ENCODE peak calls at places on chromosomes 12 and 14, in eight cellular contexts. P, C, S, J, O, M, D and L are unnamed samples.

GRCh38 chr12:32828120-32828519 is 68.5 kb downstream of the PKP2 start:
- DNase-seq in P (no peak), C (no peak), S (peak), J (no peak), O (no peak), M (no peak), D (no peak), L (no peak)

GRCh38 chr14:34331728-34332623 is 130.1 kb downstream of the SPTSSA start:
- DNase-seq in P (peak), C (peak), S (peak), J (peak), O (peak), M (peak), D (peak), L (peak)

GRCh38 chr14:22650960-22651521 is 6.9 kb upstream of the OR6J1 start:
- DNase-seq in P (no peak), C (no peak), S (peak), J (peak), O (no peak), M (no peak), D (no peak), L (no peak)

GRCh38 chr12:77167801-77168200 is 102.4 kb upstream of the E2F7 start:
- DNase-seq in P (no peak), C (no peak), S (peak), J (no peak), O (no peak), M (no peak), D (no peak), L (no peak)

GRCh38 chr14:89197623-89198022 is 219.4 kb downstream of the FOXN3 start:
- DNase-seq in P (no peak), C (no peak), S (no peak), J (no peak), O (no peak), M (no peak), D (no peak), L (no peak)

GRCh38 chr12:26831959-26832816 is 806 bp downstream of the ITPR2 start:
- DNase-seq in P (peak), C (peak), S (peak), J (peak), O (peak), M (peak), D (peak), L (peak)

GRCh38 chr12:53160673-53161072 is 19.8 kb upstream of the ZNF740 start:
- DNase-seq in P (no peak), C (peak), S (no peak), J (no peak), O (no peak), M (no peak), D (no peak), L (no peak)

GRCh38 chr12:15530361-15530760 is 208.1 kb downstream of the PTPRO start:
- DNase-seq in P (no peak), C (no peak), S (no peak), J (no peak), O (no peak), M (no peak), D (no peak), L (no peak)

GRCh38 chr14:59028476-59029202 is 159.8 kb upstream of the DAAM1 start:
- DNase-seq in P (peak), C (peak), S (peak), J (peak), O (peak), M (peak), D (no peak), L (peak)

GRCh38 chr12:110932048-110932447 is 11.7 kb upstream of the MYL2 start:
- DNase-seq in P (no peak), C (peak), S (no peak), J (peak), O (no peak), M (no peak), D (no peak), L (no peak)

GRCh38 chr12:131980263-131980662 is 30.5 kb downstream of the EP400 start:
- DNase-seq in P (no peak), C (no peak), S (no peak), J (peak), O (no peak), M (no peak), D (no peak), L (no peak)

GRCh38 chr12:109893250-109893995 is 6.7 kb upstream of the TCHP start:
- DNase-seq in P (peak), C (no peak), S (no peak), J (no peak), O (no peak), M (no peak), D (no peak), L (no peak)

GRCh38 chr14:22900088-22900799 is 17.2 kb downstream of the REM2 start:
- DNase-seq in P (no peak), C (peak), S (peak), J (peak), O (peak), M (peak), D (peak), L (no peak)

GRCh38 chr12:107032266-107032665 is 45.3 kb upstream of the MTERF2 start:
- DNase-seq in P (no peak), C (no peak), S (no peak), J (no peak), O (no peak), M (no peak), D (no peak), L (no peak)

GRCh38 chr14:36214476-36215216 is 38.1 kb upstream of the PTCSC3 start:
- DNase-seq in P (no peak), C (no peak), S (peak), J (no peak), O (no peak), M (no peak), D (no peak), L (no peak)

GRCh38 chr12:32399045-32399372 is 349 bp upstream of the FGD4 start:
- DNase-seq in P (no peak), C (no peak), S (no peak), J (no peak), O (no peak), M (no peak), D (no peak), L (no peak)

GRCh38 chr12:6266431-6267006 is 44.0 kb upstream of the PLEKHG6 start:
- DNase-seq in P (peak), C (no peak), S (no peak), J (no peak), O (no peak), M (no peak), D (no peak), L (peak)

GRCh38 chr12:7787574-7788315 is 1.5 kb upstream of the NANOG start:
- DNase-seq in P (no peak), C (peak), S (no peak), J (no peak), O (no peak), M (no peak), D (no peak), L (no peak)

GRCh38 chr12:14327717-14328116 is 37.8 kb upstream of the ATF7IP start:
- DNase-seq in P (no peak), C (no peak), S (peak), J (no peak), O (no peak), M (no peak), D (no peak), L (no peak)

GRCh38 chr14:102451064-102451352 is 58.6 kb downstream of the ANKRD9 start:
- DNase-seq in P (no peak), C (no peak), S (no peak), J (no peak), O (no peak), M (no peak), D (no peak), L (no peak)

GRCh38 chr14:106681161-106681955 is 1155.0 kb downstream of the TMEM121 start:
- DNase-seq in P (no peak), C (no peak), S (no peak), J (no peak), O (no peak), M (no peak), D (no peak), L (no peak)

GRCh38 chr12:74906224-74906623 is 303.4 kb downstream of the KCNC2 start:
- DNase-seq in P (no peak), C (peak), S (no peak), J (peak), O (no peak), M (no peak), D (no peak), L (no peak)

GRCh38 chr12:10147714-10148403 is 17.9 kb upstream of the CLEC7A start:
- DNase-seq in P (no peak), C (no peak), S (no peak), J (no peak), O (no peak), M (no peak), D (no peak), L (no peak)

GRCh38 chr12:78002878-78003277 is 172.2 kb downstream of the NAV3 start:
- DNase-seq in P (no peak), C (no peak), S (no peak), J (peak), O (no peak), M (no peak), D (no peak), L (no peak)

GRCh38 chr12:57744194-57744776 is 554 bp upstream of the TSPAN31 start:
- DNase-seq in P (peak), C (no peak), S (no peak), J (peak), O (peak), M (no peak), D (peak), L (peak)
- H3K4me3 ChIP-seq in P (peak), C (peak), S (peak), J (peak), O (peak), M (peak), D (peak), L (peak)

GRCh38 chr12:45763381-45763780 is 33.9 kb downstream of the ARID2 start:
- DNase-seq in P (no peak), C (no peak), S (no peak), J (no peak), O (no peak), M (no peak), D (no peak), L (no peak)
- H3K27ac ChIP-seq in P (no peak), C (no peak), S (no peak), J (no peak), O (no peak), M (no peak), D (no peak), L (no peak)

DNA sequence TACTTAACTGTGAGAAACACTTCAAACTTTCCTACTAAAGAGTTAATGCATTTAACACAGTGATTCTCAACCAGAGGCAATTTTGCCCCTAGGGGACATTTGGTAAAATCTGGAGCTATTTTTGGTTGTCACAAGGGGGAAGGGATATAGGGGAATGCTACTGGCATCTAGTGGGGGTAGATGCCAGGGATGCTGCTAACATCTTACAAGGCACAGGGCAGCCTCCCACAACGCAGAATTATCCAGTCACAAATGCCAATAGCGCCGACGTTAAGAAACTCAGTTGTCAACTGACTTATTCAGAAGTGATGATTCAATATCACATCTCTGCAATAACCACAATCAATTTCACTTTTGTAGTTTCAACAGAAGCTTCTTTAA is 2.0 kb downstream of the EEA1 start:
- DNase-seq in P (no peak), C (peak), S (peak), J (peak), O (no peak), M (peak), D (no peak), L (no peak)
- TF ChIP-seq CTCF in P (no peak), C (peak), S (peak), J (peak), O (peak), M (no peak), D (no peak), L (no peak)

GRCh38 chr14:88005978-88006851 is 1.3 kb downstream of the GPR65 start:
- DNase-seq in P (no peak), C (no peak), S (peak), J (no peak), O (no peak), M (no peak), D (peak), L (peak)
- H3K4me3 ChIP-seq in P (peak), C (no peak), S (no peak), J (no peak), O (no peak), M (no peak), D (peak), L (peak)

GRCh38 chr12:124743479-124744272 is 120.0 kb downstream of the SCARB1 start:
- DNase-seq in P (no peak), C (no peak), S (no peak), J (no peak), O (no peak), M (no peak), D (no peak), L (no peak)
- H3K27ac ChIP-seq in P (no peak), C (no peak), S (no peak), J (peak), O (peak), M (peak), D (peak), L (peak)

GRCh38 chr12:118358008-118358359 is 14.7 kb downstream of the TAOK3 start:
- DNase-seq in P (no peak), C (no peak), S (no peak), J (no peak), O (no peak), M (no peak), D (no peak), L (no peak)
- TF ChIP-seq CTCF in P (no peak), C (no peak), S (no peak), J (no peak), O (no peak), M (no peak), D (no peak), L (no peak)

DNA sequence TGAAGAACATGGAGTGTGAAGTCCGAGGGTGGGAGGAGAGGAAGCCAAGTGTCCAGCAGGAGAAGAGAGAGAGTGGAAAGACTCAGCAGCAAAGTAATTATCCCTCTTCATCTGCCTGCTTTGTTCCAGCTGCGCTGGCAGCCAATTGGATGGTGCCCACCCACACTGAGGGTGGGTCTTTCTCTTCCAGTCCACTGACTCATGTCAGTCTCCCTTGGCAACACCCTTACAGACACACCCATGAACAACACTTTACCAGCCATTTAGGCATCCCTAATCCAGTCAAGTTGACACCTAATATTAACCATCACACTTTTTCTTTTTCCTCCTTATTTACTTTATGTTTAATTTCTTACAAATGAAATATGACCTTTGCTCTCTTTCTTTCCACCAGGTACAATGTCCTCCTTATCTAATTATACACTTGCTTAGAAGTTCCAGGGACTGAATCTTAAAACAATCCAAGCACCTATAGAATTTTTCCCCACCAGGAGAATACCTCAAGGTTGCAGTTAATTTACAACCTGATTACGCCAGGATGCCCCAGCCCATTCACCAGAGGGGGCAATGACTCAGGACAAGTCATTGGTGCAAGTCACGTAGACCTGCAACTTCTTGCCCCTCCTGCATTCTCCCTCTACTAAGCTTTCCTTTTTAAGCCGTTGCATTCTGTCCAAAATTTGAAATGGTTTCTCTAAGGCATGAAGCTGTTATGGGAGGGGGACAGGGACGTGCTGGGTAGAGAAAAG is 110.9 kb upstream of the SCAF11 start:
- DNase-seq in P (no peak), C (no peak), S (peak), J (peak), O (no peak), M (no peak), D (no peak), L (no peak)
- H3K4me3 ChIP-seq in P (no peak), C (no peak), S (no peak), J (no peak), O (no peak), M (no peak), D (no peak), L (no peak)

DNA sequence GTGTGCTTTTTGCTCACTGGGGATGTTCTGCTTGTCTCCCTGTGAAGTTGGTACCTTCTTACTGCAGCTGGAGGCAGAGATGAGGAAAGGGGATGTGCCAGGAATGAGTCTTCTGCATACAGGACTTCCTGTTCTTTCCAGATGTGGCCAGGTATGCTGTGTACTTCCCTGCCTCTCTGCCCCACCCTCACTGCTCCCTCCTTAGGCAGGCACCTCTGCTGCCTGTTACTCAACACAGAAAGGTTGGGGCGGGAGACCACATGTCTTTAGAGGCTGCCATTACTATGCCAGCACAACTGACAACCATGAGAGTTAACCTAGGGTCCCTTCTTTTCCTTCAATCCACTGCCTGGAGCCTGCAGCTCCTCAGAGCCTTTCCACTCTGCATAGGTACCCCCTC is 2.0 kb upstream of the OAS3 start:
- DNase-seq in P (no peak), C (no peak), S (no peak), J (no peak), O (no peak), M (no peak), D (no peak), L (no peak)
- H3K27ac ChIP-seq in P (no peak), C (no peak), S (no peak), J (no peak), O (no peak), M (no peak), D (no peak), L (no peak)